ENCODE peak calls at places on chromosome 18, in five cellular contexts. H, I, F, S and T are unnamed samples. For H3K27me3 and H3K36me3, the result is how much of the 10 kb centered on the place peaks cover.

GRCh38 chr18:62566199-62566598 is 43.4 kb downstream of the ZCCHC2 start:
- DNase-seq in I (no peak), H (peak), F (no peak), S (no peak), T (peak)

GRCh38 chr18:77054288-77054605 is 78.3 kb downstream of the MBP start:
- DNase-seq in S (peak), F (no peak), H (no peak), I (no peak), T (no peak)

GRCh38 chr18:51151568-51152511 is 45.6 kb downstream of the MEX3C start:
- DNase-seq in H (no peak), F (peak), S (no peak), I (no peak), T (no peak)

GRCh38 chr18:3653859-3654441 is 204.0 kb downstream of the TGIF1 start:
- DNase-seq in F (no peak), H (no peak), I (no peak), S (no peak), T (no peak)

GRCh38 chr18:54020346-54020745 is 204.1 kb downstream of the MBD2 start:
- DNase-seq in H (no peak), F (no peak), I (no peak), S (no peak), T (no peak)

GRCh38 chr18:60966876-60967275 is 366.4 kb upstream of the CDH20 start:
- DNase-seq in I (no peak), F (no peak), H (no peak), S (no peak), T (no peak)

GRCh38 chr18:22900558-22901183 is 32.5 kb upstream of the RBBP8 start:
- DNase-seq in I (no peak), F (no peak), H (peak), S (no peak), T (peak)

GRCh38 chr18:48216639-48217280 is 192.4 kb downstream of the ZBTB7C start:
- DNase-seq in I (no peak), S (no peak), F (no peak), H (no peak), T (no peak)

GRCh38 chr18:64519191-64519590 is 370.3 kb upstream of the LINC00305 start:
- DNase-seq in I (no peak), F (no peak), S (no peak), H (no peak), T (no peak)

GRCh38 chr18:38709122-38709521 is 1143.5 kb upstream of the CELF4 start:
- DNase-seq in I (no peak), S (no peak), F (no peak), H (no peak), T (no peak)

GRCh38 chr18:49858309-49859005 is 45.1 kb upstream of the ACAA2 start:
- DNase-seq in S (peak), F (no peak), I (peak), H (peak), T (peak)

GRCh38 chr18:3747176-3747973 is 297.4 kb downstream of the TGIF1 start:
- DNase-seq in F (no peak), I (no peak), S (no peak), H (peak), T (no peak)

GRCh38 chr18:70464343-70465114 is 175.7 kb downstream of the SOCS6 start:
- DNase-seq in S (no peak), I (peak), H (peak), F (peak), T (peak)

GRCh38 chr18:74196220-74197119 is 48.1 kb downstream of the TIMM21 start:
- DNase-seq in S (peak), I (no peak), H (peak), F (no peak), T (peak)

GRCh38 chr18:62744076-62744705 is 28.9 kb downstream of the PHLPP1 start:
- DNase-seq in I (no peak), H (peak), F (no peak), S (no peak), T (peak)

GRCh38 chr18:217532-218334 is 50.1 kb downstream of the THOC1 start:
- DNase-seq in S (no peak), I (no peak), F (no peak), H (no peak), T (no peak)

GRCh38 chr18:27838230-27838629 is 338.7 kb downstream of the CDH2 start:
- DNase-seq in F (no peak), S (no peak), H (no peak), I (no peak), T (peak)

GRCh38 chr18:56373601-56374000 is 264.8 kb downstream of the TXNL1 start:
- DNase-seq in I (no peak), F (no peak), H (no peak), S (no peak), T (no peak)

GRCh38 chr18:35524236-35524635 is 26.5 kb upstream of the INO80C start:
- DNase-seq in S (no peak), I (no peak), F (no peak), H (no peak), T (no peak)
- H3K27me3 ChIP-seq in S (under half), I (under half), F (under half), H (under half), T (under half)

GRCh38 chr18:13035249-13035914 is 44.2 kb downstream of the CEP192 start:
- DNase-seq in I (no peak), H (peak), F (no peak), S (no peak), T (no peak)

GRCh38 chr18:13039806-13040205 is 48.6 kb downstream of the CEP192 start:
- DNase-seq in I (no peak), H (no peak), S (no peak), F (no peak), T (no peak)

GRCh38 chr18:13032173-13032572 is 41.0 kb downstream of the CEP192 start:
- DNase-seq in F (no peak), H (no peak), I (no peak), S (no peak), T (no peak)

DNA sequence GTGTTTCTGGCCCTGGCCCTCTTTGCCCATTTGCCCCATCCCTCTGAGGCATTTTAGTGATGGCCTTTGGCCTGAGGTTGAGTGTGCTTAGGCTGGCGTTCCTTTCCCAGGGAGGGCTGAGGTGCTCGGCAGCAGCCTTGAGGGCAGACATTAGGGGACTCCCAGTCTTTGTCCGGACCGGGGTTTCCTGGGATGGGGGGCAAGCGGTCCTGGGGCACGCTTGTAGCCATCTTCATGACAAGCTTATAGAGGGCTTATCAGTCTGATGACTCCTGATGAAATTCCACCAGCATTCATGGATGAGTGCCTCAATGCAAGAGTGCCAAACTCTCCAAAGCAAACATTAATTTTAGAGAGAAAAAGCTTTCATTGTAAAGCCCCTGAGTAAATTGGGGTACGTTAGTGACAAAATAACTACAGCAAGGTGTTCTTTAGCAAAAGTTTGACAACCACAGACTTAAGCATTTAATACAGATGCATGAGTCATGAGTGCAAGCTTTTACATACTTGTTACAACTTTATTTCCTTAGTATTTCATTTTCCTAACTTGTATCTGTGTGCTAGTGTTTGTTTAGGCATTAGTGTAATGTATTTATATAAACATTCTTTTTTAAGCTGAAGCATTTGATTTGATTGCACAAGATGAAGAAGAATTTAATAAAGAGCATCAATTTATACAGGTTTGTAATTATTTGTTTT is 45.6 kb downstream of the CEP192 start:
- DNase-seq in F (no peak), S (no peak), I (no peak), H (peak), T (no peak)
- H3K36me3 ChIP-seq in F (under half), S (half or more), I (under half), H (under half), T (under half)

GRCh38 chr18:45068563-45069191 is 388.0 kb downstream of the SETBP1 start:
- DNase-seq in H (no peak), S (no peak), F (no peak), I (no peak), T (no peak)

GRCh38 chr18:45066868-45067267 is 386.2 kb downstream of the SETBP1 start:
- DNase-seq in I (no peak), H (no peak), F (no peak), S (no peak), T (peak)

GRCh38 chr18:45071959-45072358 is 391.3 kb downstream of the SETBP1 start:
- DNase-seq in I (no peak), S (no peak), H (no peak), F (no peak), T (no peak)

GRCh38 chr18:45066210-45066609 is 385.5 kb downstream of the SETBP1 start:
- DNase-seq in S (no peak), F (no peak), H (no peak), I (no peak), T (no peak)

GRCh38 chr18:45069542-45069941 is 388.9 kb downstream of the SETBP1 start:
- DNase-seq in S (no peak), I (no peak), H (no peak), F (no peak), T (no peak)
- H3K27me3 ChIP-seq in S (under half), I (under half), H (under half), F (under half), T (under half)

GRCh38 chr18:58871514-58872490 is 7.1 kb downstream of the ZNF532 start:
- DNase-seq in S (no peak), F (no peak), I (no peak), H (peak), T (no peak)
- H3K36me3 ChIP-seq in S (under half), F (under half), I (under half), H (under half), T (half or more)

GRCh38 chr18:8375269-8375668 is 234.0 kb upstream of the RAB12 start:
- DNase-seq in H (no peak), F (no peak), S (no peak), I (no peak), T (no peak)
- H3K27me3 ChIP-seq in H (under half), F (under half), S (under half), I (under half), T (under half)

GRCh38 chr18:30183766-30184165 is 858.8 kb downstream of the DSC3 start:
- DNase-seq in H (no peak), F (no peak), S (no peak), I (no peak), T (no peak)
- H3K36me3 ChIP-seq in H (under half), F (under half), S (under half), I (under half), T (under half)

DNA sequence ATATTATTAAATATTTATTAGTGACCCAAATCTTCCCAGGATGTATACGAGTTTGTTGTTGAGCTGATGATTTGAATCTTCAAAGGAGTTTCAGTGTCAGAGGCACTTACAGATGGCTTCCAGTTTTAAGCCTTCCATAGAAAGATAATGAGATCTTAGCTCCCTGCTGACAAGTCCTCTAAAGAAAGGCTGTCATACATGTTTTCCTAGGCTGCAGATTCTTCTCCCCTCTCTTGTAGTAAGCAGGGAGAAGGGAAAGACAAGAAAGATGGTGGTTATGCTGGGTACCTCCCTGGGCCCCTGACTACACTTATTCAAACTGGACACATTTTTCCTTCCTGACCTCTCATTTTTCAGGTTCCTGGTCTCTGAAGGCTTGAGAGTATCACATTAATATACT is 8.1 kb upstream of the GAREM1 start:
- DNase-seq in F (no peak), S (no peak), H (no peak), I (no peak), T (no peak)
- H3K27me3 ChIP-seq in F (under half), S (under half), H (under half), I (under half), T (under half)

GRCh38 chr18:13014232-13014631 is 23.1 kb downstream of the CEP192 start:
- DNase-seq in H (no peak), S (no peak), F (no peak), I (no peak), T (no peak)
- H3K36me3 ChIP-seq in H (under half), S (half or more), F (under half), I (under half), T (half or more)

GRCh38 chr18:35581555-35582309 is at the start of gene GALNT1:
- DNase-seq in I (peak), S (peak), H (peak), F (peak), T (peak)

GRCh38 chr18:35582310-35582682 is 756 bp downstream of the GALNT1 start:
- DNase-seq in H (no peak), I (no peak), S (peak), F (no peak), T (no peak)

GRCh38 chr18:35578481-35578880 is 3.1 kb upstream of the GALNT1 start:
- DNase-seq in S (no peak), F (no peak), H (peak), I (no peak), T (no peak)

GRCh38 chr18:35582899-35583558 is 1.5 kb downstream of the GALNT1 start:
- DNase-seq in F (no peak), S (peak), H (peak), I (no peak), T (no peak)

DNA sequence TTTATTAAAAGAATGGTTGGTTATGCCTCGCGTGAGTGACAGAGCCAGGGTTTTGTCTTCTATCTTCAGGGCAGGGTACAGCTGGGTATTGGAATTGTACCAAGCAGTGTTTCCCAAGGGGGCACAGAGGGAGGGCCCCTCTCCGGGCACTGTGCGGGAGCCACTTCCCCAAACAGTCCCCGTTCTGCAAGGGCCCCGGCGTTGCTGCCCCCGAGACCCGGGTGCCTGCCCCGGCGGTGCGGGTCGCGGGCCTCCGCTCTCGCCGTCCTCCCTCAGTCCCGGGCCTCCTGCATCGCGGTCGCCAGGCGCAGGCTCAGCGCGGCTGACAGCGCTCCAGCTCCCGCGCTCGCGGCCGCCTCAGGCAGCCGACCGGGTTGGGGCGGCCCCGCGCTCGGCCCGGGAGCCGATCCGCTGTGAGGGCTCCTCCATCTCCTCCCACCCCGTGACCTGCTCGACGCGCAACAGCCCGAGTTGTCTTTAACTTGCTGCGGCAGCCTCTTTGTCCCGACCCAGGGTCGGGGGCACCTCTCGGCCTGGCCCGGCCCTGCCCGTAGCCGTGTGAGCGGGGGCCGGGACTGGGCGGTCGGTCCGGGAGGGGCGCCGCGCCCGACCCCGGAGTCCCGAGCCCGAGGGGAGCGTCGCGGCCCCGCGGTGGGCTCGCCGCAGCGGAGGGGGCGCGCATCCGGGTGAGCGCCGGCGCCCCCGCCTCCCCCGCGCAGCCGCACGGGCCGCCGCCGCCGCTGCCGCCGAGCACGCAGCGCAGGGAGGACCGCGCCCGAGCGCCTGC is 599 bp upstream of the GALNT1 start:
- DNase-seq in S (peak), H (peak), I (peak), F (peak), T (peak)
- H3K27me3 ChIP-seq in S (under half), H (under half), I (under half), F (under half), T (under half)